ENCODE peak calls at places on chromosome 6, in five cellular contexts. A is choroid plexus epithelial cell; D is lower lobe of right lung; U is kidney glomerular epithelial cell; R is stimulated activated CD4-positive, alpha-beta T cell treated with anti-CD3 and anti-CD28 coated beads, TNF-alpha, amount 100 ng/mL, for 24 hours. E is an unnamed sample.

GRCh38 chr6:31216208-31216898 is 45.9 kb upstream of the POU5F1 start:
- DNase-seq in D (no peak), R (no peak), U (no peak), A (no peak), E (no peak)

GRCh38 chr6:155887431-155887830 is 431.8 kb upstream of the NOX3 start:
- DNase-seq in U (no peak), D (no peak), R (no peak), A (no peak), E (no peak)

GRCh38 chr6:5677219-5678000 is 329.3 kb downstream of the NRN1 start:
- DNase-seq in R (no peak), U (no peak), A (no peak), D (no peak), E (no peak)

GRCh38 chr6:139406577-139407343 is 32.3 kb upstream of the CITED2 start:
- DNase-seq in R (no peak), D (no peak), A (peak; percentile 23), U (no peak), E (no peak)

GRCh38 chr6:15631380-15631913 is 31.4 kb downstream of the DTNBP1 start:
- DNase-seq in U (no peak), R (no peak), A (no peak), D (no peak), E (no peak)

GRCh38 chr6:4698901-4699659 is 77.1 kb upstream of the CDYL start:
- DNase-seq in U (no peak), A (no peak), D (no peak), R (no peak), E (no peak)

GRCh38 chr6:25107218-25107617 is 171.5 kb upstream of the RIPOR2 start:
- DNase-seq in R (no peak), A (no peak), D (no peak), U (no peak), E (no peak)

GRCh38 chr6:42012501-42013133 is 37.7 kb upstream of the TAF8 start:
- DNase-seq in A (peak; percentile 32), D (no peak), R (no peak), U (peak; percentile 70), E (no peak)

GRCh38 chr6:710601-711571 is 17.9 kb upstream of the EXOC2 start:
- DNase-seq in R (no peak), U (peak; percentile 32), D (peak; percentile 80), A (peak; percentile 88), E (peak; percentile 80)

GRCh38 chr6:2875840-2876207 is 27.3 kb downstream of the SERPINB9 start:
- DNase-seq in A (peak; percentile 38), R (no peak), U (no peak), D (peak; percentile 67), E (peak; percentile 67)

GRCh38 chr6:15503346-15503680 is 159.5 kb downstream of the DTNBP1 start:
- DNase-seq in A (no peak), U (no peak), D (no peak), R (no peak), E (no peak)

GRCh38 chr6:116352515-116353471 is 18.0 kb upstream of the DSE start:
- DNase-seq in A (peak; percentile 57), U (peak; percentile 22), D (no peak), R (no peak), E (no peak)

GRCh38 chr6:110179406-110180227 is at the start of gene WASF1:
- DNase-seq in A (peak; percentile 99), D (peak; percentile 95), R (peak; percentile 84), U (peak; percentile 95), E (peak; percentile 86)

GRCh38 chr6:104182811-104183210 is 676.9 kb downstream of the HACE1 start:
- DNase-seq in U (no peak), R (no peak), A (peak; percentile 77), D (no peak), E (no peak)

GRCh38 chr6:160130729-160131484 is 9.3 kb downstream of the SLC22A1 start:
- DNase-seq in A (no peak), D (no peak), R (no peak), U (no peak), E (no peak)

GRCh38 chr6:53530346-53530745 is 14.6 kb downstream of the GCLC start:
- DNase-seq in A (peak; percentile 46), R (no peak), D (no peak), U (peak; percentile 35), E (no peak)

GRCh38 chr6:116278853-116279231 is 888 bp downstream of the TSPYL1 start:
- DNase-seq in U (no peak), D (no peak), R (no peak), A (no peak), E (no peak)

GRCh38 chr6:121482004-121482693 is 46.7 kb downstream of the GJA1 start:
- DNase-seq in U (peak; percentile 91), D (no peak), A (peak; percentile 73), R (no peak), E (no peak)

GRCh38 chr6:74931567-74931966 is 274.3 kb downstream of the COL12A1 start:
- DNase-seq in A (peak; percentile 78), R (no peak), D (no peak), U (peak; percentile 27), E (no peak)

GRCh38 chr6:122678841-122679240 is 68.6 kb downstream of the PKIB start:
- DNase-seq in D (no peak), R (no peak), U (no peak), A (no peak), E (no peak)

GRCh38 chr6:150924808-150925654 is 59.5 kb downstream of the MTHFD1L start:
- DNase-seq in U (no peak), A (peak; percentile 68), D (no peak), R (no peak), E (no peak)

GRCh38 chr6:25229671-25230321 is 49.4 kb upstream of the CARMIL1 start:
- DNase-seq in D (no peak), U (peak; percentile 77), A (peak; percentile 71), R (no peak), E (no peak)

GRCh38 chr6:44800171-44800671 is 412.7 kb downstream of the CDC5L start:
- DNase-seq in U (peak; percentile 90), D (no peak), R (no peak), A (peak; percentile 92), E (no peak)

GRCh38 chr6:30508890-30509736 is 19.8 kb downstream of the HLA-E start:
- DNase-seq in R (no peak), U (no peak), A (peak; percentile 59), D (no peak), E (no peak)

GRCh38 chr6:17393335-17394191 is at the start of gene CAP2:
- DNase-seq in D (peak; percentile 64), R (no peak), U (peak; percentile 71), A (peak; percentile 32), E (no peak)

GRCh38 chr6:2103644-2104523 is 141.5 kb downstream of the GMDS start:
- DNase-seq in R (no peak), A (peak; percentile 80), U (peak; percentile 85), D (no peak), E (no peak)

GRCh38 chr6:156509496-156509895 is 267.7 kb upstream of the ARID1B start:
- DNase-seq in U (no peak), R (no peak), A (no peak), D (no peak), E (no peak)

GRCh38 chr6:36129889-36130671 is at the start of gene MAPK13:
- DNase-seq in U (no peak), R (no peak), D (peak; percentile 71), A (peak; percentile 45), E (no peak)

E was measured in stimulated activated effector memory CD8-positive, alpha-beta T cell treated with anti-CD3 and anti-CD28 coated beads, Interleukin-12 subunit alpha, Interleukin-12 subunit beta, amount 100 ng/mL, for 72 hours.